ENCODE peak calls at places on chromosome 7, in six cellular contexts. X is upper lobe of right lung, M is left lung, L is tibial nerve, F is bronchial epithelial cell, J is GM20000. S is an unnamed sample.

GRCh38 chr7:17036584-17036983 is 154.8 kb upstream of the AGR3 start:
- DNase-seq in X (no peak), M (no peak), L (no peak), F (no peak), J (no peak), S (no peak)

GRCh38 chr7:130732980-130733865 is 784 bp downstream of the KLF14 start:
- DNase-seq in X (peak), M (peak), L (no peak), F (no peak), J (peak), S (peak)

GRCh38 chr7:12866237-12866636 is 178.8 kb downstream of the ARL4A start:
- DNase-seq in X (no peak), M (no peak), L (no peak), F (no peak), J (no peak), S (no peak)

GRCh38 chr7:18064242-18064838 is 36.7 kb upstream of the PRPS1L1 start:
- DNase-seq in X (no peak), M (no peak), L (peak), F (peak), J (peak), S (no peak)

GRCh38 chr7:7911339-7911738 is 57.3 kb upstream of the GLCCI1 start:
- DNase-seq in X (no peak), M (no peak), L (no peak), F (peak), J (no peak), S (no peak)

GRCh38 chr7:5203138-5203537 is 13.1 kb downstream of the WIPI2 start:
- DNase-seq in X (no peak), M (no peak), L (no peak), F (no peak), J (no peak), S (no peak)

GRCh38 chr7:83347836-83348482 is 185.3 kb upstream of the PCLO start:
- DNase-seq in X (no peak), M (no peak), L (no peak), F (peak), J (no peak), S (peak)

GRCh38 chr7:50427518-50427917 is 22.6 kb downstream of the FIGNL1 start:
- DNase-seq in X (no peak), M (no peak), L (no peak), F (no peak), J (no peak), S (no peak)

GRCh38 chr7:94351703-94352102 is 43.0 kb upstream of the COL1A2 start:
- DNase-seq in X (no peak), M (no peak), L (no peak), F (no peak), J (no peak), S (no peak)

GRCh38 chr7:30260246-30260768 is 24.1 kb upstream of the ZNRF2 start:
- DNase-seq in X (no peak), M (no peak), L (no peak), F (no peak), J (no peak), S (no peak)

GRCh38 chr7:47383064-47383463 is 198.8 kb downstream of the TNS3 start:
- DNase-seq in X (no peak), M (no peak), L (no peak), F (no peak), J (no peak), S (no peak)

GRCh38 chr7:44307301-44307900 is 18.0 kb downstream of the CAMK2B start:
- DNase-seq in X (peak), M (peak), L (no peak), F (peak), J (peak), S (no peak)

GRCh38 chr7:50805425-50806130 is 22.9 kb upstream of the GRB10 start:
- DNase-seq in X (no peak), M (no peak), L (no peak), F (no peak), J (no peak), S (no peak)

GRCh38 chr7:153017197-153017596 is 257.6 kb downstream of the ACTR3B start:
- DNase-seq in X (no peak), M (no peak), L (no peak), F (no peak), J (no peak), S (no peak)

GRCh38 chr7:141231018-141231792 is 157.3 kb downstream of the TMEM178B start:
- DNase-seq in X (no peak), M (no peak), L (no peak), F (no peak), J (no peak), S (no peak)

GRCh38 chr7:140231779-140232491 is 55.2 kb upstream of the KDM7A start:
- DNase-seq in X (no peak), M (no peak), L (no peak), F (peak), J (no peak), S (no peak)

GRCh38 chr7:21616796-21617436 is 74.1 kb downstream of the DNAH11 start:
- DNase-seq in X (no peak), M (no peak), L (no peak), F (peak), J (no peak), S (no peak)

GRCh38 chr7:387132-388022 is 97.4 kb downstream of the FOXL3 start:
- DNase-seq in X (peak), M (peak), L (no peak), F (no peak), J (no peak), S (no peak)

GRCh38 chr7:81986745-81987470 is 217.1 kb upstream of the HGF start:
- DNase-seq in X (no peak), M (no peak), L (no peak), F (no peak), J (no peak), S (no peak)

GRCh38 chr7:50211306-50212015 is 93.1 kb upstream of the IKZF1 start:
- DNase-seq in X (no peak), M (no peak), L (no peak), F (no peak), J (no peak), S (no peak)

S was measured in NCI-H2227 treated with DMSO at 0.1 percent for 48 hours.